ENCODE peak calls at places on chromosomes 5 and 9, in five cellular contexts. One of them, this sample, is unnamed.

GRCh38 chr5:140251527-140251973 is 51.4 kb downstream of the PFDN1 start:
- DNase-seq in GM06990: peak
- DNase-seq in dorsolateral prefrontal cortex: no peak
- DNase-seq in epithelial cell of esophagus: peak
- DNase-seq in cardiac muscle cell: peak
- DNase-seq in this sample: peak

GRCh38 chr9:112925058-112925641 is 34.5 kb upstream of the SLC46A2 start:
- DNase-seq in GM06990: no peak
- DNase-seq in dorsolateral prefrontal cortex: no peak
- DNase-seq in epithelial cell of esophagus: peak
- DNase-seq in cardiac muscle cell: peak
- DNase-seq in this sample: no peak

GRCh38 chr9:129835860-129836223 is 584 bp downstream of the USP20 start:
- DNase-seq in GM06990: no peak
- DNase-seq in dorsolateral prefrontal cortex: no peak
- DNase-seq in epithelial cell of esophagus: peak
- DNase-seq in cardiac muscle cell: no peak
- DNase-seq in this sample: no peak

GRCh38 chr9:131395027-131395744 is 1.3 kb downstream of the PRRC2B start:
- DNase-seq in GM06990: peak
- DNase-seq in dorsolateral prefrontal cortex: no peak
- DNase-seq in epithelial cell of esophagus: peak
- DNase-seq in cardiac muscle cell: no peak
- DNase-seq in this sample: no peak

GRCh38 chr5:116669261-116670049 is 94.8 kb upstream of the SEMA6A start:
- DNase-seq in GM06990: no peak
- DNase-seq in dorsolateral prefrontal cortex: peak
- DNase-seq in epithelial cell of esophagus: no peak
- DNase-seq in cardiac muscle cell: no peak
- DNase-seq in this sample: no peak

GRCh38 chr5:17666726-17667235 is 32.5 kb downstream of the TAF11L14 start:
- DNase-seq in GM06990: no peak
- DNase-seq in dorsolateral prefrontal cortex: no peak
- DNase-seq in epithelial cell of esophagus: no peak
- DNase-seq in cardiac muscle cell: no peak
- DNase-seq in this sample: no peak

GRCh38 chr5:1521671-1522600 is 1.8 kb downstream of the LPCAT1 start:
- DNase-seq in GM06990: no peak
- DNase-seq in dorsolateral prefrontal cortex: peak
- DNase-seq in epithelial cell of esophagus: peak
- DNase-seq in cardiac muscle cell: peak
- DNase-seq in this sample: peak

GRCh38 chr5:174344335-174344734 is 298.8 kb downstream of the NSG2 start:
- DNase-seq in GM06990: no peak
- DNase-seq in dorsolateral prefrontal cortex: no peak
- DNase-seq in epithelial cell of esophagus: no peak
- DNase-seq in cardiac muscle cell: no peak
- DNase-seq in this sample: no peak

GRCh38 chr5:164000819-164001218 is 495.4 kb downstream of the MAT2B start:
- DNase-seq in GM06990: no peak
- DNase-seq in dorsolateral prefrontal cortex: no peak
- DNase-seq in epithelial cell of esophagus: no peak
- DNase-seq in cardiac muscle cell: no peak
- DNase-seq in this sample: no peak

GRCh38 chr5:72799721-72800120 is 16.7 kb upstream of the TNPO1 start:
- DNase-seq in GM06990: no peak
- DNase-seq in dorsolateral prefrontal cortex: no peak
- DNase-seq in epithelial cell of esophagus: peak
- DNase-seq in cardiac muscle cell: no peak
- DNase-seq in this sample: no peak

GRCh38 chr5:149537374-149537959 is 13.8 kb downstream of the CSNK1A1 start:
- DNase-seq in GM06990: no peak
- DNase-seq in dorsolateral prefrontal cortex: no peak
- DNase-seq in epithelial cell of esophagus: no peak
- DNase-seq in cardiac muscle cell: no peak
- DNase-seq in this sample: no peak

GRCh38 chr5:149210229-149210628 is 61.4 kb upstream of the AFAP1L1 start:
- DNase-seq in GM06990: no peak
- DNase-seq in dorsolateral prefrontal cortex: no peak
- DNase-seq in epithelial cell of esophagus: peak
- DNase-seq in cardiac muscle cell: peak
- DNase-seq in this sample: no peak

GRCh38 chr9:21958833-21959232 is 35.4 kb downstream of the CDKN2A start:
- DNase-seq in GM06990: no peak
- DNase-seq in dorsolateral prefrontal cortex: no peak
- DNase-seq in epithelial cell of esophagus: no peak
- DNase-seq in cardiac muscle cell: no peak
- DNase-seq in this sample: no peak
- TF ChIP-seq CTCF in GM06990: no peak
- TF ChIP-seq CTCF in dorsolateral prefrontal cortex: no peak
- TF ChIP-seq CTCF in epithelial cell of esophagus: no peak
- TF ChIP-seq CTCF in cardiac muscle cell: no peak
- TF ChIP-seq CTCF in this sample: no peak

DNA sequence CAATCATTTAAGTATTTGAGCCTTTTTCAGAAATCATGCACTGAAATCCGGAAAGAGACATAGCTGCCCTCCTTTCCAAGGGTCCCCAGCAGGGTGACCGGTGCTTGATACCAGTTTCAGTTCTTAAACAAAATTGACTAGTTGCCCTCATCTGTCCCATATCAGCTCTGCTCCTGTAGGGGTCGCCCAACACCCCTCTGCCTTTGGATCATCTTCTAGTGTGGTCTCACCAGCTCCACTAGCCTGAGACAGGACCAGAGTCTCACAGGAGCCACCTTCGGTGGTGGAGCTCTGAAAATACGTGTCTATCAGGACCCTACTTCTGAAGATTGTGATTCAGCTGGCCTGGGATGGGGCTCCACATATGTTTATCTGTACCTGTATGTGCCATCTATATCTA is 428.2 kb downstream of the ENC1 start:
- DNase-seq in GM06990: no peak
- DNase-seq in dorsolateral prefrontal cortex: no peak
- DNase-seq in epithelial cell of esophagus: peak
- DNase-seq in cardiac muscle cell: peak
- DNase-seq in this sample: no peak
- TF ChIP-seq CTCF in GM06990: peak
- TF ChIP-seq CTCF in dorsolateral prefrontal cortex: no peak
- TF ChIP-seq CTCF in epithelial cell of esophagus: no peak
- TF ChIP-seq CTCF in cardiac muscle cell: peak
- TF ChIP-seq CTCF in this sample: peak

DNA sequence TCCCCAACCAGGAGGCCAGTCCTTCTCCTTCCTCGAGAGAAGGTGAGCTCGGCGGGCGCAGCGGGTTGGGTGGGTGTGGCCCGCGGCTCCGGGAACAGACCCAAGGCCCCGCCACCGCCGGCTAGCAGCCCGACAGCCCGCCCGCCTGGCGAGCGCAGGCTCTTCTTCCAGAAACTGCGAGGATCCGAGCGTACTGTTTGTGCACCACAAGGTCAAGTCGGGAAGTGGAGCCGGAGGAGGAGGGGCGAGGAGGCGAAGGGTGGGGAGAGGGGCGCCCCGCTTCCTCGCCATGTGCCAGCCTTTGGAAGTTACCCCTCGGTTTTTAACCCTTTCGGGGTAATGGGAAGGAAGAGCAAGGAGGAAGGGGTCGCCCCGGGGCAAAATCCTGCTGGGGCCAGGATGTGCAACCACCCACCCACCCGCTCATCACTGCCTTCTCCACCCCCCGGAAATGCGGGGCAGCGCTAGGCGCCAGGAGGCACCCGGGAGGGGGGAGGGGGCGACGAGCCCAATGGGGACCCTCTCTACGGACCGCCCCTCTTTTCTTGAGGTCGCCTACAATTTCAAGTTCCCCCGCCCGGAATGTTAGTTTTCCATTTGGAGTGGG is 1.1 kb upstream of the JADE2 start:
- DNase-seq in GM06990: peak
- DNase-seq in dorsolateral prefrontal cortex: peak
- DNase-seq in epithelial cell of esophagus: peak
- DNase-seq in cardiac muscle cell: peak
- DNase-seq in this sample: no peak
- TF ChIP-seq CTCF in GM06990: no peak
- TF ChIP-seq CTCF in dorsolateral prefrontal cortex: no peak
- TF ChIP-seq CTCF in epithelial cell of esophagus: no peak
- TF ChIP-seq CTCF in cardiac muscle cell: peak
- TF ChIP-seq CTCF in this sample: no peak

DNA sequence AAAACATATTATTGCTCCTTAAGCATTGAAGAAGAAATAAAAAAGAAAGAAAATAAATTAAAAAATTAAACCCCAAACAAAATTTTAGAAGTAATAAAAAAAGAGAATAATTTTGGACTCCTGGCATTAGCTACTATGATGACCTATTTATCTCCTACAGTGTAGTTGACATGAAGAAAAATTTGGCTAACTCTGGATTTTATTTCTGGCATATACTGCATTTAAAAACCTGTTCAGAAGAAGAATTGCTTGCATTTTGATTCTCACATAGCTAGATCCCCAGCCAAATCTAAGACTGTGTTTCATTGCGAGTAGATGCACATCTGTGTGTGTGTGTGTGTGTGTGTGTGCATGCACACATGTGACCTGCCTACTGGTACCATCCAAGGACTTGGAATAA is 30.1 kb upstream of the GABRG2 start:
- DNase-seq in GM06990: no peak
- DNase-seq in dorsolateral prefrontal cortex: no peak
- DNase-seq in epithelial cell of esophagus: no peak
- DNase-seq in cardiac muscle cell: no peak
- DNase-seq in this sample: no peak
- TF ChIP-seq CTCF in GM06990: no peak
- TF ChIP-seq CTCF in dorsolateral prefrontal cortex: no peak
- TF ChIP-seq CTCF in epithelial cell of esophagus: no peak
- TF ChIP-seq CTCF in cardiac muscle cell: no peak
- TF ChIP-seq CTCF in this sample: no peak